ENCODE peak calls at places on chromosomes 4 and X, in six cellular contexts. H, S, N, Y, R and E are unnamed samples.
A peak's percentile ranks its signal among the peaks of the same experiment; 100 is the strongest.

GRCh38 chr4:98125585-98125984 is 17.7 kb downstream of the STPG2 start:
- ATAC-seq in H (no peak), S (no peak), N (no peak), Y (peak; percentile 55), R (no peak), E (no peak)

GRCh38 chr4:154961263-154961662 is 180.2 kb downstream of the RBM46 start:
- ATAC-seq in H (no peak), S (no peak), N (peak; percentile 78), Y (no peak), R (no peak), E (no peak)

GRCh38 chrX:107485019-107485418 is 35.6 kb downstream of the FRMPD3 start:
- ATAC-seq in H (no peak), S (no peak), N (no peak), Y (no peak), R (no peak), E (no peak)

GRCh38 chr4:108930186-108930585 is 167.3 kb upstream of the ETNPPL start:
- ATAC-seq in H (no peak), S (no peak), N (no peak), Y (peak; percentile 49), R (no peak), E (no peak)

GRCh38 chrX:2425281-2426071 is 75.3 kb downstream of the DHRSX start:
- ATAC-seq in H (no peak), S (no peak), N (no peak), Y (no peak), R (no peak), E (no peak)

GRCh38 chrX:154084449-154085300 is 12.8 kb downstream of the MECP2 start:
- ATAC-seq in H (no peak), S (no peak), N (no peak), Y (no peak), R (no peak), E (no peak)

GRCh38 chrX:49260221-49260985 is 4.1 kb downstream of the FOXP3 start:
- ATAC-seq in H (no peak), S (no peak), N (no peak), Y (no peak), R (no peak), E (no peak)

GRCh38 chr4:185840953-185841352 is 29.0 kb upstream of the SORBS2 start:
- ATAC-seq in H (peak; percentile 17), S (no peak), N (no peak), Y (no peak), R (no peak), E (no peak)

GRCh38 chr4:150722908-150723362 is 141.0 kb downstream of the MAB21L2 start:
- ATAC-seq in H (peak; percentile 99), S (no peak), N (peak; percentile 100), Y (peak; percentile 91), R (peak; percentile 44), E (peak; percentile 89)

GRCh38 chr4:8070751-8071718 is 87.6 kb downstream of the ABLIM2 start:
- ATAC-seq in H (no peak), S (no peak), N (no peak), Y (no peak), R (no peak), E (no peak)

GRCh38 chr4:124061413-124061812 is 651.1 kb downstream of the ANKRD50 start:
- ATAC-seq in H (no peak), S (no peak), N (peak; percentile 62), Y (no peak), R (no peak), E (no peak)

GRCh38 chr4:98242538-98242937 is 18.6 kb upstream of the RAP1GDS1 start:
- ATAC-seq in H (no peak), S (peak; percentile 44), N (no peak), Y (no peak), R (no peak), E (no peak)

GRCh38 chr4:135538698-135539097 is 1337.1 kb upstream of the PABPC4L start:
- ATAC-seq in H (no peak), S (no peak), N (no peak), Y (no peak), R (no peak), E (no peak)

GRCh38 chr4:142493255-142493976 is 352.7 kb downstream of the INPP4B start:
- ATAC-seq in H (no peak), S (no peak), N (no peak), Y (no peak), R (peak; percentile 66), E (no peak)

GRCh38 chr4:2862528-2862927 is 18.9 kb downstream of the ADD1 start:
- ATAC-seq in H (peak; percentile 38), S (peak; percentile 31), N (peak; percentile 24), Y (no peak), R (peak; percentile 84), E (peak; percentile 47)

GRCh38 chr4:6041794-6042193 is 23.6 kb upstream of the C4orf50 start:
- ATAC-seq in H (no peak), S (no peak), N (no peak), Y (no peak), R (no peak), E (no peak)

GRCh38 chr4:87069037-87069742 is 134.4 kb downstream of the AFF1 start:
- ATAC-seq in H (no peak), S (no peak), N (no peak), Y (no peak), R (no peak), E (no peak)

GRCh38 chrX:48835524-48836329 is at the start of gene PCSK1N:
- ATAC-seq in H (no peak), S (no peak), N (no peak), Y (no peak), R (no peak), E (no peak)

GRCh38 chr4:169330095-169330494 is 59.3 kb upstream of the SH3RF1 start:
- ATAC-seq in H (no peak), S (no peak), N (no peak), Y (peak; percentile 57), R (no peak), E (no peak)

GRCh38 chr4:109321232-109321631 is 18.8 kb upstream of the COL25A1 start:
- ATAC-seq in H (no peak), S (no peak), N (no peak), Y (no peak), R (no peak), E (no peak)

GRCh38 chr4:48118081-48118480 is 16.0 kb downstream of the TXK start:
- ATAC-seq in H (no peak), S (no peak), N (no peak), Y (no peak), R (no peak), E (no peak)
- H3K4me1 ChIP-seq in H (no peaks in the 10 kb centered on the region), S (no peaks in the 10 kb centered on the region), N (no peaks in the 10 kb centered on the region), Y (no peaks in the 10 kb centered on the region), R (no peaks in the 10 kb centered on the region), E (no peaks in the 10 kb centered on the region)

DNA sequence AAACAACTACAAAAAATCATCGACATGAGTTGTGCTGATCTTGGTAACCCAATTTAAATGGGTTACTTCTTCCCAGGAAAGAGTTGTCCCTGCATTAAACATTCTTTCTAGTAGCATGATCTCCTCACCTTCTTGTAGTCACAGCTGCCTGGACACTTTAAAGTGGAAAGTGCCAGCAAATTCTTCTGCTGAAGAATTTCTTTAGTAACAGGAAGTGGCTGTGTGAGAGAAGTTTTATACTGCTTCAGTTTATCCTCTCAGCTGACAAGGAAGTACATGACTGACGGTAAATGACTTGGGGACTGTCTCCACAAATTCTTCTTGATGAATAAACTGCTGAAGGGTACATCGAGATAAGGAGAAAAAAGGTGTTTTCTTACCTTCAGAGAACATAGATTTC is 18.2 kb upstream of the TNIP3 start:
- ATAC-seq in H (no peak), S (peak; percentile 54), N (no peak), Y (peak; percentile 44), R (no peak), E (no peak)
- TF ChIP-seq POLR2A in H (no peak), S (no peak), N (no peak), Y (no peak), R (no peak), E (no peak)

DNA sequence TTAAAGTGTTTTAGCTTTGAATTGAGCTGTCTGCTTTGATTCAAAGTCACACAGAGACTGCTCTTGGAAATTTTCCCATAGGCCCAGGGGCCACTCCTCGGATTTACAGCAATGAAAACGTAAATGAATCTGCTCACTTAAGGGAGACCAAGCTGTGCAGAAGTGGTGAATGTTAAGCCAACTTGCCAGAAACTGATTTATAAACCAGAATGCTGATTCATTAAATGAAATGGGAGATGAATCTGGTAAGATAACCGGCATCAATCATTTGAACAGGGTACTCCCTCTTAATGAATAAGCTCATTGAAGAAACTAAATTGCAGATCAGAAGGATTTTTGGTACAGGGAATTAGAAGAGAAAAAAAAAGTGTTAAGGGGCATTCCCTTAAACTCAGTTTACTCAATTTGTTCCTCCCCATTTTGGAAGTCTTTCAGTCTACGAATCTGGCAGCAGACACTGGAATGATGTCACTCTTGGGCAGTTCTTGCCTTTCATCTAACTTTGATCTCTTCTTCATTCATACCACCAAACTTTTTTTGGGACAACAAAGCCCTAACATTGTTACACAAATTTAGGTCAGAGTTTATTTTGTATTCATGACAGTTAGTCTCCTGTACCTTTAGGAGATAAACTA is 363.3 kb upstream of the MAGEB2 start:
- ATAC-seq in H (no peak), S (no peak), N (no peak), Y (no peak), R (no peak), E (no peak)
- H3K4me3 ChIP-seq in H (no peak overlapping the region), S (no peak overlapping the region), N (no peak overlapping the region), Y (no peak overlapping the region), R (no peak overlapping the region), E (no peak overlapping the region)

GRCh38 chr4:80259012-80259411 is 7.5 kb upstream of the FGF5 start:
- ATAC-seq in H (no peak), S (no peak), N (no peak), Y (no peak), R (no peak), E (no peak)

GRCh38 chr4:80261989-80262600 is 4.4 kb upstream of the FGF5 start:
- ATAC-seq in H (no peak), S (no peak), N (no peak), Y (no peak), R (no peak), E (no peak)

GRCh38 chr4:80254114-80254513 is 12.3 kb upstream of the FGF5 start:
- ATAC-seq in H (no peak), S (no peak), N (no peak), Y (no peak), R (no peak), E (no peak)

GRCh38 chr4:80255374-80256095 is 10.9 kb upstream of the FGF5 start:
- ATAC-seq in H (no peak), S (peak; percentile 69), N (no peak), Y (no peak), R (no peak), E (no peak)

GRCh38 chr4:80257851-80258250 is 8.6 kb upstream of the FGF5 start:
- ATAC-seq in H (no peak), S (no peak), N (no peak), Y (no peak), R (no peak), E (no peak)
- H3K4me1 ChIP-seq in H (no peaks in the 10 kb centered on the region), S (peaks cover 11% of the 10 kb centered on the region), N (no peaks in the 10 kb centered on the region), Y (no peaks in the 10 kb centered on the region), R (no peaks in the 10 kb centered on the region), E (no peaks in the 10 kb centered on the region)

DNA sequence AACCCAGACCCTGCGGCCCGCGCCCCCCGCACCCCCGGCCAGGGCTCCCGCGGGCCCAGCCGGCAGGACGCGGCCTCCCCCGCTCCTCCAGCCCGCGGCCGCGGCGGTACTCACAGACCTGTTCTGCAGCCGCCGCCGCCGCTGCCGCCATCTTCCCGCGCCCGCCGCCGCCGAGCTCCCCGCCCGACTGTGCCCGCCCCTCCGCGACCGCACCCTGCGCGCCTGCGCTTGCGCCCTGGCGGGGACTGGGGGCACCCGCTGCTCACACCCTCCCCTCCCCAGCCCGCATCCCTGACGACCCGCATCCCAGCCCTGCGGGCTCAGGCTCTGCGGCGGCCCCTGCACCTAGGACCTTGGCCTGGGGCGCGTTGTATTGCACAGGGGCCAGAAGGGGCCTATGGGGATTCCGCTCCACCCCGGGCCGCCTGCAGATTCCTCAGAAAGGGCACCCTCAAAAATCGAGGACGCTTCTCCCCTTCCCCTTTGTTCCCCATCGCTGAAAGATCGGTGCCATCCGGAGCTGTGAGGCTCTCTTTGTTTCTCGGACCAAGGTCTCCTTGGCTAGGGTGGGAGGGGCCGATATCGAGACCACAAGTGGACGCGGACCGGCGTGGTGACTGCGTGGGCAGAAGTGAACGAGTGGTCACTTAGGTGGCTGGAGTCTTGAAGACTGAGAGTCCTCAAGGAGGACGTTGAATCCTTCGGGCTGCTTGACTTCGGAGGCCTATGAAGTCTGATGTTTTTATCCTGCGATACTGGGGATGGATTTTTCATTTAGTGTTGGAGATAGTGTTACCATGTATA is at the start of gene SGCB:
- ATAC-seq in H (peak; percentile 89), S (peak; percentile 98), N (peak; percentile 93), Y (peak; percentile 38), R (peak; percentile 94), E (peak; percentile 92)
- TF ChIP-seq POLR2A in H (no peak), S (no peak), N (peak; percentile 49), Y (no peak), R (no peak), E (peak; percentile 34)